ENCODE peak calls at places on chromosomes 4 and X, in four cellular contexts. One of them, this sample, is unnamed.
A peak's percentile ranks its signal among the peaks of the same experiment; 100 is the strongest.

GRCh38 chr4:80125252-80126177 is 52.5 kb upstream of the ANTXR2 start:
- DNase-seq in choroid plexus epithelial cell: peak; percentile 66
- DNase-seq in psoas muscle: no peak
- DNase-seq in spleen: no peak
- DNase-seq in this sample: peak; percentile 38

GRCh38 chr4:23458061-23458460 is 431.8 kb downstream of the PPARGC1A start:
- DNase-seq in psoas muscle: no peak
- DNase-seq in spleen: no peak
- DNase-seq in choroid plexus epithelial cell: no peak
- DNase-seq in this sample: no peak

GRCh38 chr4:131258361-131258760 is 1890.7 kb upstream of the PCDH10 start:
- DNase-seq in psoas muscle: no peak
- DNase-seq in choroid plexus epithelial cell: no peak
- DNase-seq in spleen: no peak
- DNase-seq in this sample: no peak

GRCh38 chr4:53601251-53601764 is 10.0 kb upstream of the LNX1 start:
- DNase-seq in spleen: no peak
- DNase-seq in psoas muscle: peak; percentile 62
- DNase-seq in choroid plexus epithelial cell: peak; percentile 38
- DNase-seq in this sample: no peak

GRCh38 chr4:78518551-78518950 is 33.0 kb upstream of the ANXA3 start:
- DNase-seq in choroid plexus epithelial cell: peak; percentile 45
- DNase-seq in psoas muscle: no peak
- DNase-seq in spleen: no peak
- DNase-seq in this sample: no peak

GRCh38 chr4:36027203-36027602 is 217.1 kb downstream of the ARAP2 start:
- DNase-seq in choroid plexus epithelial cell: no peak
- DNase-seq in psoas muscle: no peak
- DNase-seq in spleen: no peak
- DNase-seq in this sample: no peak

GRCh38 chr4:109469915-109470314 is 36.3 kb downstream of the SEC24B start:
- DNase-seq in psoas muscle: no peak
- DNase-seq in choroid plexus epithelial cell: no peak
- DNase-seq in spleen: no peak
- DNase-seq in this sample: no peak

GRCh38 chr4:165331823-165332222 is 4.4 kb downstream of the MSMO1 start:
- DNase-seq in psoas muscle: no peak
- DNase-seq in spleen: no peak
- DNase-seq in choroid plexus epithelial cell: no peak
- DNase-seq in this sample: no peak

GRCh38 chr4:133112641-133113040 is 36.5 kb upstream of the PCDH10 start:
- DNase-seq in spleen: no peak
- DNase-seq in choroid plexus epithelial cell: no peak
- DNase-seq in psoas muscle: no peak
- DNase-seq in this sample: no peak

GRCh38 chrX:119694601-119695534 is 1.9 kb upstream of the SEPTIN6 start:
- DNase-seq in choroid plexus epithelial cell: no peak
- DNase-seq in psoas muscle: no peak
- DNase-seq in spleen: peak; percentile 78
- DNase-seq in this sample: no peak

GRCh38 chr4:55337944-55338343 is 8.1 kb upstream of the SRD5A3 start:
- DNase-seq in psoas muscle: no peak
- DNase-seq in spleen: no peak
- DNase-seq in choroid plexus epithelial cell: no peak
- DNase-seq in this sample: no peak

GRCh38 chr4:150381671-150382427 is 200.1 kb upstream of the MAB21L2 start:
- DNase-seq in spleen: no peak
- DNase-seq in choroid plexus epithelial cell: peak; percentile 55
- DNase-seq in psoas muscle: no peak
- DNase-seq in this sample: peak; percentile 20

GRCh38 chr4:77599378-77599777 is 6.2 kb upstream of the CXCL13 start:
- DNase-seq in psoas muscle: no peak
- DNase-seq in choroid plexus epithelial cell: peak; percentile 78
- DNase-seq in spleen: no peak
- DNase-seq in this sample: peak; percentile 44

GRCh38 chrX:129230850-129231512 is 292.3 kb downstream of the SMARCA1 start:
- DNase-seq in psoas muscle: no peak
- DNase-seq in spleen: no peak
- DNase-seq in choroid plexus epithelial cell: no peak
- DNase-seq in this sample: no peak

GRCh38 chrX:41452565-41452964 is 5.4 kb downstream of the NYX start:
- DNase-seq in choroid plexus epithelial cell: peak; percentile 34
- DNase-seq in spleen: peak; percentile 6
- DNase-seq in psoas muscle: no peak
- DNase-seq in this sample: peak; percentile 44

GRCh38 chr4:125526420-125526819 is 211.7 kb downstream of the FAT4 start:
- DNase-seq in choroid plexus epithelial cell: peak; percentile 8
- DNase-seq in spleen: no peak
- DNase-seq in psoas muscle: no peak
- DNase-seq in this sample: no peak
- TF ChIP-seq CTCF in choroid plexus epithelial cell: no peak
- TF ChIP-seq CTCF in spleen: no peak
- TF ChIP-seq CTCF in psoas muscle: peak; percentile 11
- TF ChIP-seq CTCF in this sample: peak; percentile 25

GRCh38 chrX:80022363-80023031 is 7.9 kb downstream of the TBX22 start:
- DNase-seq in psoas muscle: no peak
- DNase-seq in spleen: no peak
- DNase-seq in choroid plexus epithelial cell: no peak
- DNase-seq in this sample: no peak
- H3K4me3 ChIP-seq in psoas muscle: no peak overlapping the region
- H3K4me3 ChIP-seq in spleen: no peak overlapping the region
- H3K4me3 ChIP-seq in choroid plexus epithelial cell: no peak overlapping the region
- H3K4me3 ChIP-seq in this sample: no peak overlapping the region

GRCh38 chr4:128477540-128477939 is 189.9 kb upstream of the PGRMC2 start:
- DNase-seq in psoas muscle: no peak
- DNase-seq in choroid plexus epithelial cell: no peak
- DNase-seq in spleen: no peak
- DNase-seq in this sample: no peak
- TF ChIP-seq CTCF in psoas muscle: no peak
- TF ChIP-seq CTCF in choroid plexus epithelial cell: no peak
- TF ChIP-seq CTCF in spleen: no peak
- TF ChIP-seq CTCF in this sample: no peak

GRCh38 chr4:73499996-73500765 is 18.6 kb downstream of the AFM start:
- DNase-seq in spleen: no peak
- DNase-seq in psoas muscle: no peak
- DNase-seq in choroid plexus epithelial cell: peak; percentile 28
- DNase-seq in this sample: peak; percentile 15
- H3K4me3 ChIP-seq in spleen: no peak overlapping the region
- H3K4me3 ChIP-seq in psoas muscle: no peak overlapping the region
- H3K4me3 ChIP-seq in choroid plexus epithelial cell: no peak overlapping the region
- H3K4me3 ChIP-seq in this sample: peak overlapping the region; percentile 4

This sample was measured in fibroblast of villous mesenchyme.